ENCODE peak calls at places on chromosomes 11 and 22, in nine cellular contexts. V is IMR-90, D is HCT116, H is A549, E is esophagus squamous epithelium, Z is body of pancreas, G is adrenal gland, R is K562, U is uterus. X is an unnamed sample.

GRCh38 chr11:86523738-86524602 is 148.4 kb downstream of the ME3 start:
- DNase-seq in V (peak; percentile 99), D (peak; percentile 91), H (peak; percentile 98), E (no peak), Z (peak; percentile 38), G (peak; percentile 65), R (peak; percentile 67), U (no peak), X (no peak)

GRCh38 chr11:61782841-61783240 is 9.6 kb downstream of the TMEM258 start:
- DNase-seq in V (no peak), D (no peak), H (no peak), E (no peak), Z (no peak), G (no peak), R (no peak), U (no peak), X (no peak)

GRCh38 chr11:73647459-73648100 is 1.2 kb downstream of the PLEKHB1 start:
- DNase-seq in V (peak; percentile 70), D (peak; percentile 86), H (peak; percentile 58), E (peak; percentile 56), Z (peak; percentile 92), G (peak; percentile 91), R (peak; percentile 92), U (peak; percentile 79), X (peak; percentile 72)

GRCh38 chr11:37908224-37908558 is 1310.2 kb upstream of the RAG2 start:
- DNase-seq in V (no peak), D (no peak), H (no peak), E (no peak), Z (no peak), G (no peak), R (no peak), U (no peak), X (no peak)

GRCh38 chr11:28833670-28834069 is 725.5 kb downstream of the METTL15 start:
- DNase-seq in V (peak; percentile 99), D (no peak), H (peak; percentile 94), E (no peak), Z (no peak), G (no peak), R (no peak), U (no peak), X (no peak)

GRCh38 chr11:86218125-86219081 is 26.1 kb upstream of the EED start:
- DNase-seq in V (peak; percentile 76), D (peak; percentile 66), H (peak; percentile 77), E (no peak), Z (peak; percentile 77), G (peak; percentile 72), R (peak; percentile 80), U (peak; percentile 62), X (peak; percentile 93)

GRCh38 chr11:64909653-64910343 is 7.2 kb downstream of the ATG2A start:
- DNase-seq in V (no peak), D (no peak), H (no peak), E (no peak), Z (no peak), G (no peak), R (no peak), U (no peak), X (no peak)

GRCh38 chr11:64206457-64207246 is at the start of gene FERMT3:
- DNase-seq in V (no peak), D (no peak), H (no peak), E (no peak), Z (peak; percentile 27), G (peak; percentile 66), R (peak; percentile 73), U (peak; percentile 34), X (peak; percentile 92)

GRCh38 chr11:126619516-126619915 is 264.0 kb downstream of the ST3GAL4 start:
- DNase-seq in V (no peak), D (no peak), H (no peak), E (no peak), Z (no peak), G (no peak), R (no peak), U (no peak), X (no peak)

GRCh38 chr11:26621147-26621546 is 49.1 kb upstream of the MUC15 start:
- DNase-seq in V (peak; percentile 52), D (no peak), H (peak; percentile 81), E (no peak), Z (no peak), G (no peak), R (no peak), U (no peak), X (no peak)

GRCh38 chr11:108148549-108148948 is 27.2 kb downstream of the ACAT1 start:
- DNase-seq in V (no peak), D (no peak), H (no peak), E (no peak), Z (no peak), G (peak; percentile 55), R (no peak), U (no peak), X (no peak)

GRCh38 chr22:27213766-27214581 is 556.6 kb downstream of the MIAT start:
- DNase-seq in V (peak; percentile 55), D (no peak), H (no peak), E (no peak), Z (peak; percentile 18), G (peak; percentile 19), R (no peak), U (peak; percentile 80), X (peak; percentile 86)

GRCh38 chr11:105991888-105992287 is 30.2 kb downstream of the MSANTD4 start:
- DNase-seq in V (no peak), D (no peak), H (no peak), E (no peak), Z (no peak), G (no peak), R (no peak), U (no peak), X (no peak)

GRCh38 chr11:17914957-17915356 is 97.9 kb downstream of the SERGEF start:
- DNase-seq in V (no peak), D (no peak), H (no peak), E (no peak), Z (no peak), G (no peak), R (no peak), U (no peak), X (no peak)

GRCh38 chr11:1837171-1838076 is 1.4 kb upstream of the TNNI2 start:
- DNase-seq in V (peak; percentile 28), D (no peak), H (peak; percentile 59), E (no peak), Z (peak; percentile 68), G (peak; percentile 75), R (peak; percentile 88), U (peak; percentile 66), X (no peak)

GRCh38 chr22:27795053-27795452 is 6.5 kb downstream of the MN1 start:
- DNase-seq in V (no peak), D (no peak), H (no peak), E (no peak), Z (no peak), G (no peak), R (no peak), U (no peak), X (no peak)

DNA sequence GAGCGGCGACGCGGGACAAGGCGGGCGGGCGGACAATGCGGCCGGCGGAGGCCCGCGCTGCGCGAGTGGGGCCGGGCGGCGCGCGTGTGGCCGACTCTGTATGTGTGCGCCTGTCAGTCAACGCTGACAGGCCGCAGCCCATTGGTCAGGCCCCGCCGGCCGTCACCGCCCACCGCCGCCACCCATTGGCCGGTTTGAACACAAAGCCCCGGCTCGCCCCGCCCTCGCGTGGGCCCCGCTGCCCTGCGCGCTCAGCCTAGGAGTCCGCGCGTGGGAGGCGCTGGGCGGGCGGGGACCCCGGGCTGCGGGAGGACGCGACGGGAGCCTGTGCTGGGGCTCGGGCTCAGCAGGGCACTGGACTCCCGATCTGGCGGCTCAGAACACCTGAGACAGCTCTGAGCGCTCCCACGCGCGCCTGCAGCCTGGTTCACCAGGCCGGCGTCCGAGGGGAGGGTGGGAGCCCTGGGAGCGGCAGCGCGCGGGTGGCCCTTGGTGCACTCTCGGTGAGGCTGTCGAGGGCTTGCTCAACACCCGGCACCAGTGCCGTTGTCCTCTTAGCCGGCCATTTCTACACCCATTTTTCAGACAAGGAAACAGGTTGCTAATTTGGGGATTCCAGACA is at the start of gene SUN2:
- DNase-seq in V (peak; percentile 77), D (no peak), H (peak; percentile 81), E (peak; percentile 38), Z (peak; percentile 94), G (peak; percentile 95), R (peak; percentile 98), U (peak; percentile 93), X (peak; percentile 99)
- H3K4me3 ChIP-seq in V (peak within 1 kb of the TSS; percentile 52), D (peak within 1 kb of the TSS; percentile 79), H (peak within 1 kb of the TSS; percentile 100), E (peak within 1 kb of the TSS; percentile 79), Z (peak within 1 kb of the TSS; percentile 31), G (no peak within 1 kb of the TSS), R (peak within 1 kb of the TSS; percentile 62), U (peak within 1 kb of the TSS; percentile 41), X (peak within 1 kb of the TSS; percentile 44)

GRCh38 chr11:9580894-9581293 is 7.4 kb downstream of the WEE1 start:
- DNase-seq in V (no peak), D (no peak), H (no peak), E (no peak), Z (no peak), G (no peak), R (no peak), U (no peak), X (no peak)
- TF ChIP-seq POLR2A in V (no peak), D (no peak), H (no peak), E (no peak), Z (no peak), G (no peak), R (peak; percentile 42), U (no peak), X (no peak)

GRCh38 chr22:20552913-20553401 is 45.5 kb downstream of the MED15 start:
- DNase-seq in V (peak; percentile 83), D (no peak), H (no peak), E (no peak), Z (no peak), G (peak; percentile 36), R (no peak), U (no peak), X (no peak)
- H3K4me3 ChIP-seq in V (no peak overlapping the region), D (no peak overlapping the region), H (no peak overlapping the region), E (no peak overlapping the region), Z (no peak overlapping the region), G (no peak overlapping the region), R (no peak overlapping the region), U (no peak overlapping the region), X (no peak overlapping the region)

GRCh38 chr11:116864531-116864930 is 27.1 kb upstream of the APOA1 start:
- DNase-seq in V (peak; percentile 48), D (no peak), H (no peak), E (no peak), Z (no peak), G (no peak), R (no peak), U (no peak), X (no peak)
- TF ChIP-seq POLR2A in V (no peak), D (no peak), H (no peak), E (no peak), Z (no peak), G (no peak), R (no peak), U (no peak), X (no peak)

GRCh38 chr11:44577231-44577834 is 11.9 kb downstream of the CD82 start:
- DNase-seq in V (no peak), D (no peak), H (no peak), E (no peak), Z (no peak), G (no peak), R (no peak), U (no peak), X (peak; percentile 51)
- H3K4me3 ChIP-seq in V (no peak overlapping the region), D (no peak overlapping the region), H (no peak overlapping the region), E (no peak overlapping the region), Z (no peak overlapping the region), G (no peak overlapping the region), R (no peak overlapping the region), U (no peak overlapping the region), X (no peak overlapping the region)

X was measured in lower leg skin.